ENCODE peak calls at places on chromosomes 6 and 20, in eight cellular contexts. O, R, V, Q, C, E, D and G are unnamed samples.

GRCh38 chr20:11972478-11972877 is 54.8 kb downstream of the BTBD3 start:
- DNase-seq in E (no peak), C (no peak), V (no peak), O (peak; percentile 23), Q (no peak), R (no peak), D (no peak), G (no peak)

GRCh38 chr6:79574636-79575035 is 37.4 kb upstream of the LCA5 start:
- DNase-seq in E (no peak), R (no peak), D (no peak), V (no peak), C (no peak), O (no peak), Q (no peak), G (peak; percentile 20)

GRCh38 chr20:59258103-59258705 is 42.2 kb upstream of the EDN3 start:
- DNase-seq in R (no peak), O (no peak), V (no peak), D (no peak), Q (no peak), E (no peak), C (no peak), G (peak; percentile 83)

GRCh38 chr20:19947611-19948264 is 69.4 kb upstream of the NAA20 start:
- DNase-seq in O (no peak), Q (peak; percentile 38), E (no peak), D (no peak), R (no peak), V (no peak), C (peak; percentile 32), G (peak; percentile 70)

GRCh38 chr6:6686748-6687601 is 98.5 kb downstream of the LY86 start:
- DNase-seq in Q (no peak), E (peak; percentile 96), R (peak; percentile 11), V (peak; percentile 99), C (peak; percentile 45), O (peak; percentile 51), D (peak; percentile 98), G (peak; percentile 100)

GRCh38 chr6:109961666-109962065 is 16.4 kb upstream of the GPR6 start:
- DNase-seq in O (no peak), E (no peak), C (no peak), R (peak; percentile 5), D (no peak), V (no peak), Q (no peak), G (no peak)

GRCh38 chr6:105301072-105301503 is 101.8 kb downstream of the PREP start:
- DNase-seq in O (no peak), Q (no peak), R (no peak), C (no peak), V (no peak), D (no peak), E (no peak), G (no peak)

GRCh38 chr6:122568350-122568749 is 41.9 kb upstream of the PKIB start:
- DNase-seq in C (no peak), R (no peak), E (no peak), Q (no peak), D (no peak), V (no peak), O (no peak), G (no peak)

GRCh38 chr6:43833223-43833995 is 63.4 kb downstream of the VEGFA start:
- DNase-seq in R (no peak), Q (no peak), O (no peak), E (no peak), D (no peak), V (peak; percentile 45), C (no peak), G (no peak)

GRCh38 chr20:341682-342081 is 5.2 kb upstream of the NRSN2 start:
- DNase-seq in D (no peak), Q (peak; percentile 87), E (peak; percentile 83), O (no peak), V (no peak), R (peak; percentile 51), C (peak; percentile 80), G (peak; percentile 87)

GRCh38 chr20:48405909-48406308 is 421.9 kb downstream of the PREX1 start:
- DNase-seq in C (peak; percentile 14), V (no peak), D (no peak), R (peak; percentile 25), E (no peak), Q (no peak), O (no peak), G (no peak)

GRCh38 chr6:70604254-70604653 is 37.5 kb downstream of the SDHAF4 start:
- DNase-seq in D (no peak), O (no peak), R (no peak), C (no peak), V (no peak), E (no peak), Q (no peak), G (no peak)

GRCh38 chr6:134959603-134960002 is 9.7 kb upstream of the ALDH8A1 start:
- DNase-seq in Q (no peak), E (no peak), V (no peak), O (no peak), R (no peak), C (no peak), D (no peak), G (no peak)

GRCh38 chr20:50274570-50275430 is 84.2 kb downstream of the CEBPB start:
- DNase-seq in R (no peak), O (peak; percentile 71), C (no peak), D (no peak), E (no peak), Q (no peak), V (no peak), G (no peak)

GRCh38 chr6:84801250-84801649 is 36.9 kb upstream of the TBX18 start:
- DNase-seq in E (no peak), Q (no peak), D (no peak), V (no peak), C (no peak), R (no peak), O (no peak), G (no peak)

GRCh38 chr6:129486333-129486732 is 223.6 kb downstream of the ARHGAP18 start:
- DNase-seq in O (no peak), Q (no peak), V (no peak), E (no peak), D (no peak), R (no peak), C (no peak), G (no peak)

GRCh38 chr20:40471261-40471629 is 217.8 kb downstream of the MAFB start:
- DNase-seq in R (no peak), D (no peak), O (no peak), C (no peak), Q (no peak), V (peak; percentile 13), E (no peak), G (peak; percentile 24)

GRCh38 chr6:125363360-125364121 is 61.8 kb upstream of the HDDC2 start:
- DNase-seq in E (peak; percentile 3), C (no peak), O (peak; percentile 53), R (no peak), Q (no peak), D (peak; percentile 63), V (peak; percentile 75), G (no peak)

GRCh38 chr20:32480361-32481199 is 104.6 kb downstream of the NOL4L start:
- DNase-seq in C (no peak), E (no peak), O (no peak), V (no peak), D (no peak), Q (no peak), R (no peak), G (no peak)

GRCh38 chr20:57748601-57749130 is 38.9 kb upstream of the PMEPA1 start:
- DNase-seq in E (peak; percentile 56), R (peak; percentile 68), D (peak; percentile 45), V (peak; percentile 56), O (peak; percentile 87), Q (peak; percentile 30), C (peak; percentile 77), G (peak; percentile 2)

GRCh38 chr6:40391086-40391485 is 196.1 kb downstream of the LRFN2 start:
- DNase-seq in E (no peak), Q (no peak), R (no peak), O (no peak), V (no peak), C (no peak), D (no peak), G (no peak)

GRCh38 chr6:26345832-26346231 is 19.2 kb upstream of the BTN3A2 start:
- DNase-seq in D (no peak), O (no peak), C (no peak), R (no peak), V (no peak), Q (no peak), E (no peak), G (no peak)

GRCh38 chr6:147177286-147177685 is 26.9 kb upstream of the STXBP5 start:
- DNase-seq in C (no peak), D (no peak), Q (no peak), O (no peak), R (no peak), V (no peak), E (no peak), G (no peak)

GRCh38 chr6:170269151-170269872 is 21.6 kb downstream of the DLL1 start:
- DNase-seq in C (no peak), E (no peak), V (no peak), R (no peak), Q (no peak), D (peak; percentile 95), O (no peak), G (no peak)

GRCh38 chr20:45450097-45450818 is 19.3 kb upstream of the WFDC2 start:
- DNase-seq in V (no peak), Q (peak; percentile 30), C (peak; percentile 24), O (no peak), D (peak; percentile 15), E (peak; percentile 30), R (no peak), G (peak; percentile 90)

GRCh38 chr20:53284141-53285055 is 309.2 kb downstream of the ZNF217 start:
- DNase-seq in V (no peak), C (no peak), R (no peak), D (no peak), Q (no peak), E (no peak), O (no peak), G (no peak)

GRCh38 chr6:70706491-70707123 is 38.9 kb downstream of the SMAP1 start:
- DNase-seq in V (no peak), D (peak; percentile 52), Q (peak; percentile 20), C (no peak), O (no peak), R (no peak), E (peak; percentile 25), G (peak; percentile 71)

GRCh38 chr20:16265334-16265733 is 307.9 kb downstream of the KIF16B start:
- DNase-seq in Q (no peak), O (no peak), R (no peak), E (no peak), D (no peak), V (no peak), C (no peak), G (no peak)

GRCh38 chr6:110331816-110332215 is 26.3 kb downstream of the METTL24 start:
- DNase-seq in V (peak; percentile 86), C (no peak), R (no peak), D (no peak), Q (no peak), O (peak; percentile 62), E (no peak), G (no peak)